ENCODE peak calls at places on chromosome 3, in five cellular contexts. A is suprapubic skin, O is heart right ventricle, V is cardiac muscle cell, B is PC-9. T is an unnamed sample. For H3K9me3, the result is how much of the 10 kb centered on the place peaks cover.

GRCh38 chr3:195583831-195584542 is at the start of gene APOD:
- DNase-seq in A (peak), O (peak), V (no peak), B (no peak), T (peak)

GRCh38 chr3:58560771-58561311 is 16.4 kb downstream of the FAM107A start:
- DNase-seq in A (no peak), O (no peak), V (peak), B (peak), T (no peak)

GRCh38 chr3:172391592-172392302 is 56.5 kb downstream of the GHSR start:
- DNase-seq in A (no peak), O (no peak), V (no peak), B (no peak), T (no peak)

GRCh38 chr3:123702720-123703119 is 117.9 kb upstream of the HACD2 start:
- DNase-seq in A (peak), O (no peak), V (no peak), B (no peak), T (no peak)

GRCh38 chr3:182410051-182410450 is 383.3 kb upstream of the ATP11B start:
- DNase-seq in A (no peak), O (no peak), V (no peak), B (no peak), T (no peak)

GRCh38 chr3:163468531-163469335 is 1609.6 kb downstream of the SI start:
- DNase-seq in A (no peak), O (no peak), V (no peak), B (no peak), T (no peak)

GRCh38 chr3:187922704-187923393 is 177.6 kb upstream of the BCL6 start:
- DNase-seq in A (no peak), O (no peak), V (no peak), B (no peak), T (no peak)

GRCh38 chr3:69251078-69251805 is 128.8 kb upstream of the LMOD3 start:
- DNase-seq in A (no peak), O (no peak), V (peak), B (no peak), T (no peak)

GRCh38 chr3:116836286-116836685 is 126.7 kb downstream of the TUSC7 start:
- DNase-seq in A (no peak), O (no peak), V (no peak), B (no peak), T (no peak)

GRCh38 chr3:31955581-31955980 is 25.5 kb downstream of the OSBPL10 start:
- DNase-seq in A (no peak), O (no peak), V (no peak), B (no peak), T (no peak)

GRCh38 chr3:122535964-122536363 is 21.2 kb upstream of the KPNA1 start:
- DNase-seq in A (no peak), O (no peak), V (no peak), B (no peak), T (no peak)

GRCh38 chr3:60674870-60675269 is 576.4 kb downstream of the FHIT start:
- DNase-seq in A (no peak), O (no peak), V (peak), B (peak), T (no peak)

GRCh38 chr3:1830851-1831250 is 267.8 kb upstream of the CNTN4 start:
- DNase-seq in A (no peak), O (no peak), V (no peak), B (no peak), T (no peak)

GRCh38 chr3:110459021-110459420 is 612.6 kb upstream of the NECTIN3 start:
- DNase-seq in A (no peak), O (no peak), V (no peak), B (no peak), T (no peak)

GRCh38 chr3:115190747-115191146 is 43.7 kb upstream of the ZBTB20 start:
- DNase-seq in A (no peak), O (no peak), V (no peak), B (no peak), T (no peak)

GRCh38 chr3:101154386-101154785 is 161.2 kb upstream of the ABI3BP start:
- DNase-seq in A (no peak), O (no peak), V (no peak), B (no peak), T (no peak)

GRCh38 chr3:122497425-122497824 is 17.3 kb downstream of the KPNA1 start:
- DNase-seq in A (no peak), O (no peak), V (no peak), B (peak), T (no peak)

GRCh38 chr3:81339040-81339845 is 422.2 kb downstream of the GBE1 start:
- DNase-seq in A (no peak), O (no peak), V (peak), B (no peak), T (no peak)

GRCh38 chr3:15558581-15558980 is 37.1 kb upstream of the COLQ start:
- DNase-seq in A (no peak), O (no peak), V (no peak), B (no peak), T (no peak)

GRCh38 chr3:112602217-112602838 is 38.6 kb downstream of the CCDC80 start:
- DNase-seq in A (no peak), O (no peak), V (no peak), B (no peak), T (no peak)

GRCh38 chr3:187185759-187186158 is 11.5 kb upstream of the RTP1 start:
- DNase-seq in A (no peak), O (no peak), V (no peak), B (no peak), T (no peak)

GRCh38 chr3:104412608-104413580 is 953.8 kb upstream of the ALCAM start:
- DNase-seq in A (no peak), O (no peak), V (no peak), B (no peak), T (no peak)

GRCh38 chr3:182124187-182124586 is 412.5 kb downstream of the SOX2 start:
- DNase-seq in A (no peak), O (no peak), V (no peak), B (no peak), T (no peak)

GRCh38 chr3:75272708-75273107 is 391.4 kb upstream of the FRG2C start:
- DNase-seq in A (no peak), O (peak), V (no peak), B (no peak), T (no peak)

GRCh38 chr3:154981201-154981600 is 98.9 kb upstream of the MME start:
- DNase-seq in A (no peak), O (no peak), V (no peak), B (no peak), T (no peak)

GRCh38 chr3:141057436-141057835 is 6.3 kb downstream of the SPSB4 start:
- DNase-seq in A (no peak), O (no peak), V (no peak), B (no peak), T (no peak)

GRCh38 chr3:1269808-1270207 is 177.0 kb downstream of the CNTN6 start:
- DNase-seq in A (no peak), O (no peak), V (no peak), B (no peak), T (no peak)

GRCh38 chr3:190019840-190020239 is 100.9 kb downstream of the P3H2 start:
- DNase-seq in A (no peak), O (no peak), V (no peak), B (no peak), T (no peak)

GRCh38 chr3:60645801-60646200 is 605.5 kb downstream of the FHIT start:
- DNase-seq in A (no peak), O (no peak), V (no peak), B (no peak), T (no peak)

GRCh38 chr3:42578054-42578453 is 3.7 kb downstream of the SEC22C start:
- DNase-seq in A (no peak), O (no peak), V (no peak), B (no peak), T (no peak)

GRCh38 chr3:30289751-30290150 is 316.6 kb upstream of the TGFBR2 start:
- DNase-seq in A (no peak), O (no peak), V (no peak), B (no peak), T (no peak)

GRCh38 chr3:113211370-113212154 is at the start of gene BOC:
- DNase-seq in A (no peak), O (peak), V (peak), B (peak), T (peak)

GRCh38 chr3:72766866-72767265 is 81.4 kb downstream of the SHQ1 start:
- DNase-seq in A (no peak), O (no peak), V (no peak), B (no peak), T (no peak)

GRCh38 chr3:42247576-42248027 is 18.4 kb downstream of the CCK start:
- DNase-seq in A (no peak), O (peak), V (peak), B (peak), T (peak)

GRCh38 chr3:121481116-121481895 is 64.5 kb downstream of the POLQ start:
- DNase-seq in A (no peak), O (no peak), V (no peak), B (no peak), T (no peak)

GRCh38 chr3:52233968-52234367 is 5.0 kb downstream of the TWF2 start:
- DNase-seq in A (no peak), O (peak), V (no peak), B (no peak), T (peak)

DNA sequence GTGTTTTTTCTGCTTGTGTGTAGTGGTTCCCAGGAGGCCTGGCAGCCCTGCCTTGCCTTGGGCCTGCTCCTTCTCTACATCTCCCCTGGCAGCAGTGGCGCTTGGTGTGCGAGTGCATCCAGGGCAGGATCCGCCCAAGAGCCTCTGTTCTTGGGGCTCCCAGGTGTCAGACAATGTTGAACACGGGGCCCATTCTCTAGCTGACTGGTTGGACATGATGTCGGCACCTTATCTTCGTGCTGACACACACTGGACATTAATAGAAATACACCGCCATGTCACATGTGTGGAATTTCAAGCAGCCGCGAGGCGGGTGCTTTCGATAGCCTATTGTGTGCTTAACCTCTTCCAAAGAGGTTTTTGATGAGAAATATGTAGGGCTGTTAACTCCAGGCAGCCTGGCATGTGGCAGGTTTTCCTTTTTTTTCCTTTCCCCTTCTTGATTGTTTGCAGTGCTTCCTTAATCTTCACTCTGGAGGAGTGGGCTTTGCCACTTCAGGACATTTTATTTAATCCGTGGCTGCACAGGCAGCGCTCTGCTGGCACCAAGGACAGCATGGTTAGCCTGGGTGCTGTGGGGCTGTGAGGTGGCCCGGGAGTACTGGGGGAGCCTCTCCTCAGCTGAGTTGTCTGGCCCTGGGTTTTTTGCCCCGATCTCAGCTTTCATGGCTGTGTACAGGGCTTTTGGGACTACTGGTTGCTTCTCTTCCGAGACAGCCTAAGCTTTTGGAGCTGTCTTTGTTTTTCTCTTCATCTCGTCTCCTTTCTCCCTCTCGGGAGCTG is 42.5 kb downstream of the CHCHD6 start:
- DNase-seq in A (no peak), O (peak), V (peak), B (peak), T (no peak)
- H3K4me3 ChIP-seq in A (no peak), O (no peak), V (no peak), B (no peak), T (no peak)

DNA sequence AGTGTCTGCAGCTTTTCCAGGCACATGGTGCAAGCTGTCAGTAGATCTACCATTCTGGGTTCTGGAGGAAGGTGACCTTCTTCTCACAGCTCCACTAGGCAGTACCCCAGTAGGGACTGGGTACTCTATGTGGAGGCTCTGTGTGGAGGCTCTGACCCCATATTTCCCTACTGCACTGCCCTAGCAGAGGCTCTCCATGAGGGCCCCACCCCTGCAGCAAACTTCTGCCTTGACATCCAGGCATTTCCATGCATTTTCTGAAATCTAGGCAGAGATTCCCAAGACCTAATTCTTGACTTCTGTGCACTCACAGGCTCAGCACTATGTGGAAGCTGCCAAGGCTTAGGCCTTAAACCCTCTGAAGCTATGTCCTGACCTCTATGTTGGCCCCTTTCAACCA is 1060.0 kb downstream of the NAALADL2 start:
- DNase-seq in A (no peak), O (no peak), V (no peak), B (no peak), T (no peak)
- H3K9me3 ChIP-seq in A (under half), O (under half), V (under half), B (under half), T (under half)

DNA sequence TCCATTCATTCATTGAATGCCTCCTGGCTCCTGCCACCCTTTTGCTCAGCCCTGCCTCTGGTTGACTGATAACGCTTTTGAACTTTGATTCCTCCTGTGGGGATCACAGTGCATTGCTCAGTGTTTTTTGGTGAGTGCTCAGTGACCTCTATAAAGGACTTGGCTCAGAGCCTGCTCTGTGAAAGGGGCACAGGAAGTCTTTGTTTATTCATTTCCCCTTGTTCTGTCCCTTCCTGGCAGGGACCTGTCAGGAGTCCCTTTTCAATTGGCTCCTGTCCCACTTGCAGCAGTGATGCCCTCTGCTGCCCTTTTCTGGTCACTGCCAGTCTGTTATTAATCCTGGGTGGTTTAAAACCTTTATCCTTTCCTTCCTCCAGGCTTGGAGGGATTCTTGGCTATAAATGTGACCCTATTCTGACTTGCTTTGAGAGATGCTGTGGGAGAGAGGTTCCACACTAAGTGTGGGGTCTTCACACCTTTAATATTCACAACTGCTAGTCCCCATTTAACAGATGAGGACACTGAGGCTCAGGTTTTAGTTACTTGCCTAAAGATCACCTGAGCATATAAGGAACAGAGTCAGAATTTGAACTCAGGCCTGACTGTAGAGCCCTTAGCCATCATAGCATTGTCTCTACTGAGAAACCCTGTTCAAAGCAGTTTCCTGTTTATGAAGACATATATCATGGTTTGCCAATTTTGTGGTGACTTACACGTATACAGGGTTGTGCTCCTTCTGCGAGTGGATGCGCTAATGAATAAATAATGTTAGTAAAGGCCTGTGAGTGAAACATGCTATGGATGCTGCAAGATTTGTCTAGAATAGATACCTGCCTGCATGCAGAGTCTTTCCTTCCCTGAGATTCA is 23.2 kb upstream of the TATDN2 start:
- DNase-seq in A (peak), O (peak), V (peak), B (peak), T (no peak)
- H3K4me3 ChIP-seq in A (no peak), O (no peak), V (no peak), B (no peak), T (no peak)

DNA sequence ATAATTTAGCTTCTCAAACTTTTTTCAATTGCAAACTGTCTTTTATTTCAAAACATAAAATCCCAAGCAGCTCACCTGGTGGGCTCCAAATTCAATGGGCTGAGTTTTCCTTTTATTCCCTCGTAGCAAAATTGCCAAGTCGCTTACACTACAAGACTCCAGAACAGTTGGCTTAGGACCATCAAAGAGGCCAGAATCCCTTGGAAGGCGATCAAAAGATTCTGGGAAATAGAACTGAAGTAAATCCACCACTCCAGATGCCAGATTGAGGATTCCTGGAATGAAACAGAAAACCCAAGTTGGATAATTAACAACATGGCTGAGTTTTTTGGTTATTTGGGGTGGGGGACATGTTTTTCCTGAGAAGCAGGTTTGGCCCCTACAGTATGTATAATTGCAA is 87.7 kb upstream of the DCLK3 start:
- DNase-seq in A (no peak), O (no peak), V (no peak), B (no peak), T (no peak)
- H3K9me3 ChIP-seq in A (under half), O (under half), V (under half), B (under half), T (under half)

DNA sequence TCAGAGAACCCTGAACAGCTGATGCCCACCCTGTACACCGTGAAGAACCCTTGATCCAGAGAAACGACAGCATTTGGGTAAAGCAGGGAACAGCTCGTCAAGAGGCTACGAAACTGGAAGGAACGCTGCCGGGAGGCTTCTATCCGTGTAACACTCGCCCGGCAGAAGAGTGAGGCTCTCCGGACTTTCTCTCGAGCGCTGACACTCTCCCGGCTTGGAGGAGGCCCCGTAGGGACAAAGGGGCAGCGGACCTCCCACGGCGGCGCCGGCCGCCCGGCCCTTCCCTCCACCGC is 1.7 kb downstream of the HYAL2 start:
- DNase-seq in A (no peak), O (no peak), V (no peak), B (no peak), T (no peak)
- H3K4me3 ChIP-seq in A (peak), O (peak), V (peak), B (peak), T (peak)

GRCh38 chr3:118354556-118354955 is 680.1 kb downstream of the IGSF11 start:
- DNase-seq in A (no peak), O (no peak), V (no peak), B (no peak), T (no peak)
- H3K9me3 ChIP-seq in A (under half), O (under half), V (under half), B (under half), T (under half)